ENCODE peak calls at places on chromosomes 12 and 14, in eight cellular contexts. W, U, J, I, R, F, E and T are unnamed samples.

GRCh38 chr14:92463141-92463540 is 50.4 kb upstream of the RIN3 start:
- DNase-seq in W (no peak), U (no peak), J (no peak), I (no peak), R (no peak), F (no peak), E (no peak), T (no peak)

GRCh38 chr14:89445252-89445973 is 28.4 kb upstream of the FOXN3 start:
- DNase-seq in W (no peak), U (no peak), J (no peak), I (no peak), R (no peak), F (no peak), E (no peak), T (no peak)

GRCh38 chr12:24769682-24770081 is 179.2 kb downstream of the BCAT1 start:
- DNase-seq in W (no peak), U (no peak), J (no peak), I (no peak), R (no peak), F (no peak), E (no peak), T (no peak)

GRCh38 chr12:121034906-121035305 is 4.1 kb downstream of the OASL start:
- DNase-seq in W (no peak), U (no peak), J (no peak), I (no peak), R (no peak), F (no peak), E (no peak), T (no peak)

GRCh38 chr12:14408208-14408607 is 42.7 kb downstream of the ATF7IP start:
- DNase-seq in W (peak), U (no peak), J (no peak), I (no peak), R (no peak), F (no peak), E (no peak), T (no peak)

GRCh38 chr12:34601689-34602088 is 579.4 kb downstream of the ALG10 start:
- DNase-seq in W (no peak), U (no peak), J (no peak), I (no peak), R (peak), F (no peak), E (no peak), T (no peak)

GRCh38 chr12:2356601-2357125 is 303.9 kb downstream of the CACNA1C start:
- DNase-seq in W (no peak), U (no peak), J (no peak), I (no peak), R (no peak), F (no peak), E (no peak), T (no peak)

GRCh38 chr14:88798161-88798560 is 5.4 kb upstream of the EML5 start:
- DNase-seq in W (no peak), U (no peak), J (no peak), I (no peak), R (no peak), F (no peak), E (no peak), T (no peak)

GRCh38 chr12:104249898-104250297 is 34.3 kb downstream of the TXNRD1 start:
- DNase-seq in W (no peak), U (no peak), J (no peak), I (no peak), R (no peak), F (no peak), E (no peak), T (no peak)

GRCh38 chr14:53519137-53519536 is 366.0 kb upstream of the DDHD1 start:
- DNase-seq in W (peak), U (no peak), J (no peak), I (no peak), R (no peak), F (no peak), E (no peak), T (no peak)

GRCh38 chr14:30691751-30692398 is 69.8 kb downstream of the SCFD1 start:
- DNase-seq in W (no peak), U (no peak), J (no peak), I (no peak), R (no peak), F (no peak), E (no peak), T (no peak)

GRCh38 chr12:29620030-29620429 is 122.5 kb upstream of the OVCH1 start:
- DNase-seq in W (no peak), U (no peak), J (no peak), I (no peak), R (no peak), F (no peak), E (no peak), T (no peak)

GRCh38 chr14:69660344-69661193 is 49.2 kb downstream of the SUSD6 start:
- DNase-seq in W (no peak), U (no peak), J (no peak), I (no peak), R (no peak), F (no peak), E (no peak), T (no peak)

GRCh38 chr14:67268456-67269115 is 27.4 kb downstream of the PALS1 start:
- DNase-seq in W (peak), U (no peak), J (no peak), I (no peak), R (no peak), F (no peak), E (no peak), T (no peak)

GRCh38 chr12:92695577-92695976 is 7.2 kb upstream of the PLEKHG7 start:
- DNase-seq in W (no peak), U (no peak), J (no peak), I (no peak), R (no peak), F (no peak), E (no peak), T (peak)

GRCh38 chr12:12534134-12534866 is 28.4 kb downstream of the DUSP16 start:
- DNase-seq in W (no peak), U (no peak), J (no peak), I (no peak), R (no peak), F (no peak), E (no peak), T (no peak)

GRCh38 chr14:37436519-37436918 is 158.5 kb downstream of the FOXA1 start:
- DNase-seq in W (no peak), U (no peak), J (no peak), I (no peak), R (no peak), F (no peak), E (no peak), T (peak)

GRCh38 chr12:70971395-70971794 is 50.9 kb upstream of the PTPRR start:
- DNase-seq in W (peak), U (no peak), J (no peak), I (peak), R (no peak), F (no peak), E (no peak), T (no peak)

GRCh38 chr14:100100032-100100405 is 34.8 kb downstream of the EVL start:
- DNase-seq in W (no peak), U (no peak), J (no peak), I (no peak), R (no peak), F (no peak), E (no peak), T (no peak)

GRCh38 chr12:90366286-90366685 is 588.7 kb downstream of the CCER1 start:
- DNase-seq in W (peak), U (no peak), J (no peak), I (no peak), R (no peak), F (no peak), E (no peak), T (no peak)